ENCODE peak calls at places on chromosomes 2 and 18, in four cellular contexts. H is activated CD8-positive, alpha-beta T cell treated with anti-CD3 and anti-CD28 coated beads for 36 hours; N is astrocyte of the spinal cord; Y is A549. R is an unnamed sample.

GRCh38 chr2:191521608-191522208 is 156.2 kb upstream of the NABP1 start:
- DNase-seq in H (no peak), N (peak; percentile 48), Y (peak; percentile 41), R (peak; percentile 63)

GRCh38 chr2:39728941-39729351 is 50.1 kb downstream of the THUMPD2 start:
- DNase-seq in H (peak; percentile 60), N (peak; percentile 26), Y (peak; percentile 36), R (peak; percentile 55)

GRCh38 chr18:79965119-79965902 is 868 bp downstream of the HSBP1L1 start:
- DNase-seq in H (peak; percentile 37), N (peak; percentile 66), Y (peak; percentile 44), R (peak; percentile 90)

GRCh38 chr2:78263571-78263970 is 741.4 kb upstream of the LRRTM4 start:
- DNase-seq in H (no peak), N (no peak), Y (no peak), R (no peak)

GRCh38 chr18:8752329-8752728 is 47.0 kb downstream of the MTCL1 start:
- DNase-seq in H (no peak), N (peak; percentile 49), Y (no peak), R (peak; percentile 35)

GRCh38 chr2:238810321-238810720 is 37.6 kb upstream of the TWIST2 start:
- DNase-seq in H (no peak), N (no peak), Y (no peak), R (no peak)

GRCh38 chr18:23487738-23488625 is 15.3 kb upstream of the RMC1 start:
- DNase-seq in H (peak; percentile 78), N (peak; percentile 7), Y (no peak), R (no peak)

GRCh38 chr2:236164201-236164982 is 3.8 kb downstream of the GBX2 start:
- DNase-seq in H (no peak), N (no peak), Y (no peak), R (peak; percentile 16)

GRCh38 chr2:109105113-109105512 is 23.9 kb upstream of the SH3RF3 start:
- DNase-seq in H (no peak), N (no peak), Y (no peak), R (no peak)

GRCh38 chr2:224114428-224114827 is 75.3 kb upstream of the SERPINE2 start:
- DNase-seq in H (no peak), N (no peak), Y (no peak), R (no peak)

GRCh38 chr2:160156665-160157064 is 43.4 kb downstream of the ITGB6 start:
- DNase-seq in H (no peak), N (peak; percentile 61), Y (no peak), R (peak; percentile 83)

GRCh38 chr2:237213325-237214040 is 127.8 kb downstream of the COPS8 start:
- DNase-seq in H (no peak), N (peak; percentile 89), Y (no peak), R (peak; percentile 93)

GRCh38 chr2:58900664-58901063 is 659.5 kb upstream of the FANCL start:
- DNase-seq in H (no peak), N (peak; percentile 20), Y (no peak), R (no peak)

GRCh38 chr2:138827426-138828054 is 47.4 kb upstream of the NXPH2 start:
- DNase-seq in H (peak; percentile 12), N (peak; percentile 66), Y (peak; percentile 30), R (peak; percentile 81)

GRCh38 chr2:52467189-52467588 is 1300.4 kb upstream of the CHAC2 start:
- DNase-seq in H (no peak), N (no peak), Y (no peak), R (no peak)

GRCh38 chr2:43737097-43737854 is 36.6 kb upstream of the DYNC2LI1 start:
- DNase-seq in H (no peak), N (peak; percentile 81), Y (no peak), R (peak; percentile 84)

GRCh38 chr2:101815739-101816391 is 118.4 kb downstream of the MAP4K4 start:
- DNase-seq in H (no peak), N (no peak), Y (no peak), R (peak; percentile 45)

GRCh38 chr2:169659314-169659713 is 34.9 kb downstream of the CFAP210 start:
- DNase-seq in H (no peak), N (no peak), Y (no peak), R (no peak)

GRCh38 chr2:32825291-32825712 is 121.5 kb upstream of the LTBP1 start:
- DNase-seq in H (peak; percentile 4), N (peak; percentile 44), Y (no peak), R (peak; percentile 66)

GRCh38 chr2:763766-764525 is 86.7 kb upstream of the TMEM18 start:
- DNase-seq in H (no peak), N (no peak), Y (no peak), R (no peak)

GRCh38 chr18:71209944-71210343 is 921.1 kb downstream of the SOCS6 start:
- DNase-seq in H (no peak), N (peak; percentile 29), Y (no peak), R (peak; percentile 44)

GRCh38 chr2:16134436-16135165 is 194.3 kb downstream of the MYCN start:
- DNase-seq in H (no peak), N (no peak), Y (no peak), R (no peak)

GRCh38 chr2:28430377-28430765 is 37.7 kb downstream of the FOSL2 start:
- DNase-seq in H (no peak), N (no peak), Y (no peak), R (no peak)
- TF ChIP-seq CTCF in H (no peak), N (no peak), Y (no peak), R (no peak)

GRCh38 chr18:32868424-32868823 is 95.6 kb upstream of the KLHL14 start:
- DNase-seq in H (no peak), N (no peak), Y (no peak), R (no peak)
- TF ChIP-seq CTCF in H (no peak), N (no peak), Y (no peak), R (no peak)

GRCh38 chr2:240557101-240557751 is 562 bp downstream of the ANKMY1 start:
- DNase-seq in H (peak; percentile 5), N (no peak), Y (no peak), R (no peak)

GRCh38 chr2:240555541-240556250 is 2.1 kb downstream of the ANKMY1 start:
- DNase-seq in H (no peak), N (no peak), Y (no peak), R (no peak)

GRCh38 chr2:240557808-240558207 is at the start of gene ANKMY1:
- DNase-seq in H (peak; percentile 85), N (peak; percentile 64), Y (no peak), R (peak; percentile 75)

GRCh38 chr2:240554767-240555493 is 2.9 kb downstream of the ANKMY1 start:
- DNase-seq in H (no peak), N (no peak), Y (no peak), R (no peak)

GRCh38 chr2:240556553-240557100 is 1.2 kb downstream of the ANKMY1 start:
- DNase-seq in H (peak; percentile 74), N (no peak), Y (peak; percentile 56), R (peak; percentile 50)
- TF ChIP-seq CTCF in H (peak; percentile 50), N (peak; percentile 67), Y (peak; percentile 37), R (peak; percentile 59)

GRCh38 chr2:10678225-10678624 is 11.6 kb downstream of the NOL10 start:
- DNase-seq in H (no peak), N (no peak), Y (peak; percentile 52), R (no peak)
- TF ChIP-seq CTCF in H (peak; percentile 32), N (peak; percentile 36), Y (peak; percentile 23), R (peak; percentile 23)

GRCh38 chr2:54763636-54764291 is 40.3 kb downstream of the EML6 start:
- DNase-seq in H (peak; percentile 47), N (no peak), Y (peak; percentile 18), R (no peak)
- TF ChIP-seq CTCF in H (peak; percentile 17), N (peak; percentile 19), Y (peak; percentile 47), R (peak; percentile 32)

DNA sequence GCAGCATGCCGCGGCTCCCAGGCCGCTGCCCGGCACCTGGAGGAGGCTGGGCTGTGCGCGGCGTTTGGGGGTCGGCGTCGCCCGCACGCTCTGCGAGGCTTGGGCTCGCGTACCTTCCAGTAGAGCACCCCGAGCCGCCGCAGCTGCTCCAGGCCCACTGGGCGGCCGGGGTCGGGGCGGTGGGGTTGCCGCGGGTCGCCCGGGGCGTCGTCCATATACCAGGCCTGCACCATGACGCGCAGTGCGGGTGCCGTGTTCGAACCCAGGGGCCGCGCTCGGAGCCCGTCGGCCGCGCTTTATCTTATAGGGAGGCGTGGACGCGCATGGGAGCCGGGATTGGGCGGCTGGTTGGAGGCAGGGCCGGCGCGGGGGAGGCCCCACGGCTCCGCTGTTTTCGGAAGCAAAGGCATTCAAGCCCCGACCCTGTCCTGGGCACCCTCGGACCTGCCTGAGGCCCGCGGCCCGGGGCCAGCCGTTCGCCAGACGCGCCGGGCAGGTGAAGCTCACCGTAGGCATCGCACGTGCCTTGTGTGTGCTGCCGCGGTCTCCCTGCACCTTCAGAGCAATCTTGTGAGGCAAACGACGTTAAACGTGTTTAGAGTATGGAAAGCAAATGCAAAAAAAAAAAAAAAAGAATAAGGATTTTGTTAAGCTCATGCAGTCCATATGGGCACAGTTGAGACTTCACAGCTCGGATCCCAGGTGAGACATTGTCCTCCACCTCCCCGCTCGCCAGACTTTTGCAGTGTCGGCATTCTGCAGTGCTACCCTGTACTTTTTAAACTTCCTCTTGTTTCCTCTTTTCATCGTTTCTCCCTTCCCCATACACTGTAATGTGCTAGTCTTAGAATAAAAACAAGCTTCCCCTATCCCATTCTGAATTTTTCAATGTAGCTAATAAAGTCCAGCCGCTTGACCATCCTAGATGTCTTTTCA is at the start of gene ADI1:
- DNase-seq in H (peak; percentile 86), N (peak; percentile 82), Y (peak; percentile 86), R (peak; percentile 82)
- TF ChIP-seq CTCF in H (no peak), N (no peak), Y (no peak), R (no peak)

R was measured in fibroblast of pulmonary artery.